ENCODE peak calls at places on chromosomes 1 and 21, in nine cellular contexts. One of them, this sample, is unnamed.
A peak's percentile ranks its signal among the peaks of the same experiment; 100 is the strongest.

GRCh38 chr1:231724876-231725647 is 98.5 kb downstream of the DISC1 start:
- DNase-seq in GOT3: no peak
- DNase-seq in astrocyte of the spinal cord: peak; percentile 47
- DNase-seq in NCI-H2029: peak; percentile 17
- DNase-seq in A549: peak; percentile 79
- DNase-seq in putamen: peak; percentile 15
- DNase-seq in esophagus squamous epithelium: no peak
- DNase-seq in stimulated activated CD8-positive, alpha-beta memory T cell treated with anti-CD3 and anti-CD28 coated beads, Interleukin-7, amount 100 ng/mL, for 1 hour: no peak
- DNase-seq in left ventricle myocardium inferior: no peak
- DNase-seq in this sample: peak; percentile 90

GRCh38 chr21:44749759-44750674 is 38.6 kb upstream of the TSPEAR start:
- DNase-seq in putamen: no peak
- DNase-seq in esophagus squamous epithelium: no peak
- DNase-seq in A549: no peak
- DNase-seq in NCI-H2029: no peak
- DNase-seq in left ventricle myocardium inferior: no peak
- DNase-seq in GOT3: no peak
- DNase-seq in stimulated activated CD8-positive, alpha-beta memory T cell treated with anti-CD3 and anti-CD28 coated beads, Interleukin-7, amount 100 ng/mL, for 1 hour: no peak
- DNase-seq in astrocyte of the spinal cord: no peak
- DNase-seq in this sample: no peak

GRCh38 chr1:114559356-114559755 is 22.1 kb downstream of the BCAS2 start:
- DNase-seq in astrocyte of the spinal cord: no peak
- DNase-seq in GOT3: no peak
- DNase-seq in stimulated activated CD8-positive, alpha-beta memory T cell treated with anti-CD3 and anti-CD28 coated beads, Interleukin-7, amount 100 ng/mL, for 1 hour: no peak
- DNase-seq in left ventricle myocardium inferior: no peak
- DNase-seq in putamen: no peak
- DNase-seq in esophagus squamous epithelium: no peak
- DNase-seq in A549: no peak
- DNase-seq in NCI-H2029: no peak
- DNase-seq in this sample: no peak

GRCh38 chr1:160630523-160631087 is 16.2 kb downstream of the SLAMF1 start:
- DNase-seq in NCI-H2029: no peak
- DNase-seq in GOT3: no peak
- DNase-seq in A549: no peak
- DNase-seq in astrocyte of the spinal cord: no peak
- DNase-seq in stimulated activated CD8-positive, alpha-beta memory T cell treated with anti-CD3 and anti-CD28 coated beads, Interleukin-7, amount 100 ng/mL, for 1 hour: no peak
- DNase-seq in esophagus squamous epithelium: no peak
- DNase-seq in putamen: no peak
- DNase-seq in left ventricle myocardium inferior: no peak
- DNase-seq in this sample: no peak

GRCh38 chr1:200345516-200345915 is 64.3 kb downstream of the ZNF281 start:
- DNase-seq in GOT3: no peak
- DNase-seq in putamen: no peak
- DNase-seq in esophagus squamous epithelium: no peak
- DNase-seq in left ventricle myocardium inferior: no peak
- DNase-seq in A549: no peak
- DNase-seq in astrocyte of the spinal cord: no peak
- DNase-seq in stimulated activated CD8-positive, alpha-beta memory T cell treated with anti-CD3 and anti-CD28 coated beads, Interleukin-7, amount 100 ng/mL, for 1 hour: no peak
- DNase-seq in NCI-H2029: no peak
- DNase-seq in this sample: no peak

GRCh38 chr1:102724741-102725140 is 383.6 kb downstream of the COL11A1 start:
- DNase-seq in NCI-H2029: no peak
- DNase-seq in putamen: no peak
- DNase-seq in astrocyte of the spinal cord: no peak
- DNase-seq in A549: no peak
- DNase-seq in GOT3: no peak
- DNase-seq in stimulated activated CD8-positive, alpha-beta memory T cell treated with anti-CD3 and anti-CD28 coated beads, Interleukin-7, amount 100 ng/mL, for 1 hour: no peak
- DNase-seq in left ventricle myocardium inferior: no peak
- DNase-seq in esophagus squamous epithelium: no peak
- DNase-seq in this sample: no peak

GRCh38 chr1:29521438-29521715 is 285.1 kb downstream of the PTPRU start:
- DNase-seq in GOT3: no peak
- DNase-seq in esophagus squamous epithelium: no peak
- DNase-seq in NCI-H2029: no peak
- DNase-seq in left ventricle myocardium inferior: no peak
- DNase-seq in A549: no peak
- DNase-seq in stimulated activated CD8-positive, alpha-beta memory T cell treated with anti-CD3 and anti-CD28 coated beads, Interleukin-7, amount 100 ng/mL, for 1 hour: no peak
- DNase-seq in putamen: no peak
- DNase-seq in astrocyte of the spinal cord: no peak
- DNase-seq in this sample: no peak

GRCh38 chr1:54517536-54517935 is 30.5 kb upstream of the ACOT11 start:
- DNase-seq in astrocyte of the spinal cord: no peak
- DNase-seq in left ventricle myocardium inferior: no peak
- DNase-seq in GOT3: no peak
- DNase-seq in stimulated activated CD8-positive, alpha-beta memory T cell treated with anti-CD3 and anti-CD28 coated beads, Interleukin-7, amount 100 ng/mL, for 1 hour: no peak
- DNase-seq in esophagus squamous epithelium: no peak
- DNase-seq in NCI-H2029: no peak
- DNase-seq in putamen: no peak
- DNase-seq in A549: no peak
- DNase-seq in this sample: no peak

GRCh38 chr1:113811353-113811887 is 856 bp downstream of the RSBN1 start:
- DNase-seq in NCI-H2029: no peak
- DNase-seq in putamen: peak; percentile 36
- DNase-seq in esophagus squamous epithelium: peak; percentile 18
- DNase-seq in left ventricle myocardium inferior: no peak
- DNase-seq in GOT3: no peak
- DNase-seq in A549: peak; percentile 18
- DNase-seq in stimulated activated CD8-positive, alpha-beta memory T cell treated with anti-CD3 and anti-CD28 coated beads, Interleukin-7, amount 100 ng/mL, for 1 hour: peak; percentile 8
- DNase-seq in astrocyte of the spinal cord: peak; percentile 39
- DNase-seq in this sample: peak; percentile 36

GRCh38 chr1:64983110-64983509 is 16.8 kb upstream of the JAK1 start:
- DNase-seq in A549: peak; percentile 92
- DNase-seq in astrocyte of the spinal cord: peak; percentile 60
- DNase-seq in putamen: no peak
- DNase-seq in stimulated activated CD8-positive, alpha-beta memory T cell treated with anti-CD3 and anti-CD28 coated beads, Interleukin-7, amount 100 ng/mL, for 1 hour: no peak
- DNase-seq in left ventricle myocardium inferior: no peak
- DNase-seq in GOT3: no peak
- DNase-seq in esophagus squamous epithelium: no peak
- DNase-seq in NCI-H2029: no peak
- DNase-seq in this sample: peak; percentile 83

GRCh38 chr1:246012271-246012854 is 494.7 kb downstream of the SMYD3 start:
- DNase-seq in GOT3: no peak
- DNase-seq in stimulated activated CD8-positive, alpha-beta memory T cell treated with anti-CD3 and anti-CD28 coated beads, Interleukin-7, amount 100 ng/mL, for 1 hour: no peak
- DNase-seq in A549: peak; percentile 42
- DNase-seq in astrocyte of the spinal cord: peak; percentile 54
- DNase-seq in NCI-H2029: peak; percentile 23
- DNase-seq in esophagus squamous epithelium: no peak
- DNase-seq in putamen: no peak
- DNase-seq in left ventricle myocardium inferior: no peak
- DNase-seq in this sample: peak; percentile 71

GRCh38 chr1:1281533-1282321 is 1.5 kb downstream of the SCNN1D start:
- DNase-seq in astrocyte of the spinal cord: no peak
- DNase-seq in NCI-H2029: peak; percentile 53
- DNase-seq in esophagus squamous epithelium: no peak
- DNase-seq in putamen: no peak
- DNase-seq in left ventricle myocardium inferior: peak; percentile 85
- DNase-seq in stimulated activated CD8-positive, alpha-beta memory T cell treated with anti-CD3 and anti-CD28 coated beads, Interleukin-7, amount 100 ng/mL, for 1 hour: no peak
- DNase-seq in GOT3: no peak
- DNase-seq in A549: no peak
- DNase-seq in this sample: peak; percentile 70

GRCh38 chr1:101357444-101357986 is 120.7 kb downstream of the S1PR1 start:
- DNase-seq in stimulated activated CD8-positive, alpha-beta memory T cell treated with anti-CD3 and anti-CD28 coated beads, Interleukin-7, amount 100 ng/mL, for 1 hour: peak; percentile 43
- DNase-seq in left ventricle myocardium inferior: no peak
- DNase-seq in NCI-H2029: peak; percentile 32
- DNase-seq in putamen: peak; percentile 73
- DNase-seq in esophagus squamous epithelium: no peak
- DNase-seq in A549: peak; percentile 59
- DNase-seq in GOT3: no peak
- DNase-seq in astrocyte of the spinal cord: peak; percentile 81
- DNase-seq in this sample: peak; percentile 85

GRCh38 chr1:73065585-73065984 is 783.2 kb upstream of the NEGR1 start:
- DNase-seq in A549: no peak
- DNase-seq in putamen: no peak
- DNase-seq in astrocyte of the spinal cord: no peak
- DNase-seq in NCI-H2029: no peak
- DNase-seq in left ventricle myocardium inferior: no peak
- DNase-seq in esophagus squamous epithelium: no peak
- DNase-seq in GOT3: no peak
- DNase-seq in stimulated activated CD8-positive, alpha-beta memory T cell treated with anti-CD3 and anti-CD28 coated beads, Interleukin-7, amount 100 ng/mL, for 1 hour: no peak
- DNase-seq in this sample: peak; percentile 9

GRCh38 chr21:45551316-45551715 is 9.1 kb upstream of the SLC19A1 start:
- DNase-seq in putamen: no peak
- DNase-seq in esophagus squamous epithelium: no peak
- DNase-seq in GOT3: no peak
- DNase-seq in A549: peak; percentile 79
- DNase-seq in NCI-H2029: no peak
- DNase-seq in astrocyte of the spinal cord: peak; percentile 71
- DNase-seq in left ventricle myocardium inferior: peak; percentile 9
- DNase-seq in stimulated activated CD8-positive, alpha-beta memory T cell treated with anti-CD3 and anti-CD28 coated beads, Interleukin-7, amount 100 ng/mL, for 1 hour: no peak
- DNase-seq in this sample: peak; percentile 80

GRCh38 chr1:9201421-9202239 is 32.9 kb upstream of the H6PD start:
- DNase-seq in putamen: no peak
- DNase-seq in stimulated activated CD8-positive, alpha-beta memory T cell treated with anti-CD3 and anti-CD28 coated beads, Interleukin-7, amount 100 ng/mL, for 1 hour: no peak
- DNase-seq in A549: no peak
- DNase-seq in esophagus squamous epithelium: no peak
- DNase-seq in GOT3: no peak
- DNase-seq in NCI-H2029: no peak
- DNase-seq in astrocyte of the spinal cord: peak; percentile 62
- DNase-seq in left ventricle myocardium inferior: no peak
- DNase-seq in this sample: peak; percentile 47

GRCh38 chr1:24388331-24388870 is 25.2 kb downstream of the STPG1 start:
- DNase-seq in NCI-H2029: no peak
- DNase-seq in putamen: no peak
- DNase-seq in esophagus squamous epithelium: no peak
- DNase-seq in left ventricle myocardium inferior: no peak
- DNase-seq in stimulated activated CD8-positive, alpha-beta memory T cell treated with anti-CD3 and anti-CD28 coated beads, Interleukin-7, amount 100 ng/mL, for 1 hour: no peak
- DNase-seq in GOT3: no peak
- DNase-seq in A549: no peak
- DNase-seq in astrocyte of the spinal cord: no peak
- DNase-seq in this sample: no peak

GRCh38 chr21:15096146-15096545 is 31.3 kb upstream of the NRIP1 start:
- DNase-seq in NCI-H2029: no peak
- DNase-seq in left ventricle myocardium inferior: no peak
- DNase-seq in A549: no peak
- DNase-seq in esophagus squamous epithelium: no peak
- DNase-seq in astrocyte of the spinal cord: no peak
- DNase-seq in putamen: no peak
- DNase-seq in GOT3: no peak
- DNase-seq in stimulated activated CD8-positive, alpha-beta memory T cell treated with anti-CD3 and anti-CD28 coated beads, Interleukin-7, amount 100 ng/mL, for 1 hour: no peak
- DNase-seq in this sample: no peak

GRCh38 chr1:15056515-15057285 is 96.8 kb upstream of the TMEM51 start:
- DNase-seq in astrocyte of the spinal cord: peak; percentile 43
- DNase-seq in putamen: no peak
- DNase-seq in NCI-H2029: no peak
- DNase-seq in stimulated activated CD8-positive, alpha-beta memory T cell treated with anti-CD3 and anti-CD28 coated beads, Interleukin-7, amount 100 ng/mL, for 1 hour: no peak
- DNase-seq in esophagus squamous epithelium: no peak
- DNase-seq in GOT3: peak; percentile 22
- DNase-seq in left ventricle myocardium inferior: no peak
- DNase-seq in A549: no peak
- DNase-seq in this sample: peak; percentile 46

GRCh38 chr1:11925938-11926292 is 312 bp downstream of the KIAA2013 start:
- DNase-seq in left ventricle myocardium inferior: no peak
- DNase-seq in A549: no peak
- DNase-seq in GOT3: no peak
- DNase-seq in astrocyte of the spinal cord: no peak
- DNase-seq in putamen: no peak
- DNase-seq in stimulated activated CD8-positive, alpha-beta memory T cell treated with anti-CD3 and anti-CD28 coated beads, Interleukin-7, amount 100 ng/mL, for 1 hour: no peak
- DNase-seq in NCI-H2029: no peak
- DNase-seq in esophagus squamous epithelium: no peak
- DNase-seq in this sample: no peak

GRCh38 chr1:154148787-154149186 is 6.1 kb downstream of the NUP210L start:
- DNase-seq in GOT3: no peak
- DNase-seq in A549: peak; percentile 22
- DNase-seq in esophagus squamous epithelium: no peak
- DNase-seq in NCI-H2029: no peak
- DNase-seq in astrocyte of the spinal cord: no peak
- DNase-seq in left ventricle myocardium inferior: no peak
- DNase-seq in putamen: no peak
- DNase-seq in stimulated activated CD8-positive, alpha-beta memory T cell treated with anti-CD3 and anti-CD28 coated beads, Interleukin-7, amount 100 ng/mL, for 1 hour: no peak
- DNase-seq in this sample: no peak

GRCh38 chr1:163737261-163737660 is 415.5 kb downstream of the NUF2 start:
- DNase-seq in GOT3: no peak
- DNase-seq in left ventricle myocardium inferior: no peak
- DNase-seq in putamen: no peak
- DNase-seq in astrocyte of the spinal cord: no peak
- DNase-seq in A549: no peak
- DNase-seq in stimulated activated CD8-positive, alpha-beta memory T cell treated with anti-CD3 and anti-CD28 coated beads, Interleukin-7, amount 100 ng/mL, for 1 hour: no peak
- DNase-seq in NCI-H2029: no peak
- DNase-seq in esophagus squamous epithelium: no peak
- DNase-seq in this sample: no peak

This sample was measured in MCF 10A.